ENCODE peak calls at places on chromosomes 3 and 15, in eight cellular contexts. W is AG09309, H is psoas muscle, Q is thyroid gland, C is endothelial cell, B is neural progenitor cell, D is breast epithelium, P is GM13976. U is an unnamed sample.

GRCh38 chr15:34780725-34781124 is 14.6 kb downstream of the ACTC1 start:
- DNase-seq in B (no peak), P (no peak), C (no peak), Q (no peak), W (no peak), D (no peak), H (no peak), U (no peak)

GRCh38 chr3:189049458-189050231 is 122.1 kb upstream of the TPRG1 start:
- DNase-seq in W (no peak), B (no peak), P (no peak), C (no peak), D (no peak), Q (peak), H (no peak), U (no peak)

GRCh38 chr3:40800343-40800742 is 275.6 kb downstream of the ZNF621 start:
- DNase-seq in Q (peak), W (peak), D (no peak), P (no peak), H (peak), B (peak), C (peak), U (no peak)

GRCh38 chr3:147945968-147946519 is 536.9 kb downstream of the ZIC1 start:
- DNase-seq in C (no peak), D (no peak), H (peak), Q (peak), W (peak), B (peak), P (peak), U (no peak)

GRCh38 chr3:13629644-13630043 is 80.7 kb downstream of the FBLN2 start:
- DNase-seq in C (no peak), Q (no peak), D (no peak), B (no peak), W (no peak), H (no peak), P (no peak), U (no peak)

GRCh38 chr3:17433866-17434265 is 308.6 kb downstream of the TBC1D5 start:
- DNase-seq in W (no peak), C (no peak), H (no peak), D (no peak), B (no peak), P (no peak), Q (no peak), U (no peak)

GRCh38 chr3:126023390-126023789 is 54.4 kb downstream of the ROPN1B start:
- DNase-seq in C (no peak), H (no peak), B (peak), W (no peak), Q (no peak), D (no peak), P (no peak), U (no peak)

GRCh38 chr3:59386165-59386564 is 336.3 kb upstream of the CFAP20DC start:
- DNase-seq in B (no peak), H (no peak), W (no peak), Q (no peak), D (no peak), C (no peak), P (peak), U (no peak)

GRCh38 chr3:197030379-197031314 is 1.0 kb upstream of the MELTF start:
- DNase-seq in C (no peak), D (no peak), B (no peak), Q (no peak), P (no peak), H (no peak), W (no peak), U (no peak)

GRCh38 chr15:80934761-80935221 is 54.8 kb downstream of the MESD start:
- DNase-seq in C (peak), H (no peak), W (no peak), D (no peak), Q (peak), P (no peak), B (no peak), U (no peak)

GRCh38 chr3:71101014-71101413 is 482.5 kb downstream of the FOXP1 start:
- DNase-seq in P (no peak), D (no peak), B (no peak), H (no peak), W (no peak), C (no peak), Q (no peak), U (no peak)

GRCh38 chr3:36305929-36306520 is 74.3 kb upstream of the STAC start:
- DNase-seq in Q (no peak), C (no peak), H (no peak), B (no peak), W (no peak), D (no peak), P (no peak), U (no peak)

GRCh38 chr3:115292677-115293076 is 145.6 kb upstream of the ZBTB20 start:
- DNase-seq in P (no peak), Q (no peak), B (no peak), C (no peak), H (no peak), W (no peak), D (no peak), U (no peak)

GRCh38 chr15:98433302-98433701 is 215.0 kb upstream of the IGF1R start:
- DNase-seq in H (no peak), C (no peak), B (no peak), P (no peak), Q (no peak), W (peak), D (no peak), U (no peak)

GRCh38 chr3:39569095-39569494 is 101.6 kb downstream of the MOBP start:
- DNase-seq in B (no peak), D (no peak), P (no peak), Q (no peak), H (no peak), W (no peak), C (no peak), U (no peak)

GRCh38 chr15:36210426-36210825 is 369.0 kb upstream of the CDIN1 start:
- DNase-seq in D (no peak), H (no peak), B (no peak), Q (no peak), W (no peak), P (no peak), C (no peak), U (no peak)

GRCh38 chr3:52277071-52277964 is 1.1 kb downstream of the WDR82 start:
- DNase-seq in C (peak), H (peak), D (peak), P (peak), W (no peak), Q (peak), B (peak), U (peak)

GRCh38 chr15:93028632-93029612 is 60.1 kb downstream of the RGMA start:
- DNase-seq in B (no peak), P (peak), Q (peak), H (peak), W (peak), D (no peak), C (no peak), U (peak)

GRCh38 chr3:168498194-168498593 is 402.5 kb upstream of the GOLIM4 start:
- DNase-seq in B (no peak), C (no peak), D (no peak), P (no peak), Q (no peak), W (no peak), H (no peak), U (no peak)

GRCh38 chr15:85689729-85690128 is 105.0 kb downstream of the KLHL25 start:
- DNase-seq in B (peak), D (no peak), Q (peak), H (no peak), P (peak), C (peak), W (no peak), U (peak)

GRCh38 chr3:169146112-169146665 is 517.3 kb downstream of the MECOM start:
- DNase-seq in P (peak), H (peak), Q (peak), C (peak), W (no peak), D (no peak), B (peak), U (peak)

GRCh38 chr15:37709669-37710068 is 224.8 kb upstream of the TMCO5A start:
- DNase-seq in W (no peak), B (no peak), H (no peak), D (no peak), P (no peak), C (no peak), Q (no peak), U (no peak)

GRCh38 chr3:11637901-11638668 is 5.6 kb downstream of the VGLL4 start:
- DNase-seq in C (no peak), B (no peak), H (no peak), D (no peak), Q (no peak), W (peak), P (no peak), U (no peak)

GRCh38 chr3:9109570-9109914 is 139.9 kb downstream of the SRGAP3 start:
- DNase-seq in C (no peak), H (no peak), P (no peak), D (no peak), W (no peak), Q (no peak), B (no peak), U (no peak)

GRCh38 chr15:41928637-41929620 is 35.1 kb upstream of the SPTBN5 start:
- DNase-seq in H (peak), P (peak), D (no peak), W (no peak), B (peak), Q (peak), C (no peak), U (no peak)

GRCh38 chr15:80856809-80857377 is 77.7 kb downstream of the CEMIP start:
- DNase-seq in D (peak), P (no peak), C (no peak), W (no peak), Q (peak), B (peak), H (peak), U (peak)

GRCh38 chr3:52352566-52352965 is 36.4 kb downstream of the DNAH1 start:
- DNase-seq in D (no peak), H (no peak), Q (no peak), W (no peak), P (no peak), B (no peak), C (no peak), U (no peak)

GRCh38 chr3:158160958-158161357 is 51.1 kb downstream of the RSRC1 start:
- DNase-seq in H (no peak), D (no peak), W (peak), Q (no peak), B (no peak), P (no peak), C (no peak), U (no peak)

GRCh38 chr3:138629526-138629925 is 21.0 kb downstream of the FAIM start:
- DNase-seq in H (no peak), Q (no peak), D (no peak), W (no peak), P (no peak), B (no peak), C (no peak), U (no peak)

GRCh38 chr3:64530434-64531049 is 157.3 kb downstream of the ADAMTS9 start:
- DNase-seq in H (no peak), C (peak), B (peak), W (no peak), D (peak), Q (peak), P (peak), U (peak)

GRCh38 chr3:35733276-35733675 is 94.0 kb downstream of the ARPP21 start:
- DNase-seq in P (no peak), Q (no peak), B (no peak), D (no peak), H (no peak), C (no peak), W (no peak), U (no peak)

GRCh38 chr3:122660575-122660974 is 20.1 kb upstream of the PARP14 start:
- DNase-seq in W (no peak), B (peak), H (no peak), P (no peak), D (no peak), Q (peak), C (peak), U (no peak)
- TF ChIP-seq CTCF in W (no peak), B (peak), H (no peak), P (no peak), D (no peak), Q (no peak), C (no peak), U (no peak)

DNA sequence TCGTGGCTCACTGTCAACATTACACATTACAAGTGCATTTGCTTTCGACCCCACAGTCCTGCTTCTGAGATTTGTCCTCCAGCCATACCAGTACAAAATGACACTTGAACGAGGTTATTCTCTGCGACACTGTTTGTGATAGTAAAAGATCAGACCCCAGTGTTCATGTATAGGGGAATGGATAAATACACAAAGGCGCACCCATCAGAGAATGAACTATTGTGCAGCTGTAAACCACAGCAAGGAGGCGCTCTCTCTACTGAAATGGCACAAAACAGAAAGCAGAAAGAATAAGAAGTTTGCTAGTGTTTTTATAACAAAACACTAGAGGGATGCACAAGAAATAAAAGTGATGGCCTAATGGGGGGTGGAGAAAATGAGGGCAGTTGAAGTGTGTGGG is 4.9 kb upstream of the CHSY1 start:
- DNase-seq in P (no peak), W (no peak), D (no peak), H (no peak), C (no peak), B (no peak), Q (no peak), U (no peak)
- TF ChIP-seq CTCF in P (peak), W (no peak), D (no peak), H (no peak), C (peak), B (peak), Q (no peak), U (no peak)

GRCh38 chr15:60590935-60591490 is 112.1 kb upstream of the ICE2 start:
- DNase-seq in H (peak), C (peak), B (peak), D (peak), P (peak), Q (peak), W (no peak), U (peak)
- TF ChIP-seq CTCF in H (peak), C (no peak), B (no peak), D (no peak), P (no peak), Q (no peak), W (peak), U (peak)

DNA sequence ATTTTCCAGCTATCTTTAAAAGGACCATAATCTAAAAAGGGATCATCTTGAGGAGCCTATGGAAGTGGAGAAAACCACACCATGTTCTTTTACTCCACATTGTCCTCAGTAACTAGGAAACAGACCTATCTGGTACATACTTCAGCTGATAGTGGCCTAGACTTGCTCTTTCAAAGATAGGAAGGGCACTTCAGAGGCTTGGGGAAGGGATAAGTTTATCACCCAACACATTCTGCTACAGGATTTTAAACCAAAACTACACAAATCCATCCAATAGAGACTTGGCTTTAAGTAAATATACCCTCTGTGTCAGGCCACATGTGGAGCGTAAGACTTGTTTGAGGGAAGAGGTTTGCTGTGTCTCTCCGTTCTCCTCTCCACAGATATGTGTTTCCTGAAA is 35.4 kb downstream of the CP start:
- DNase-seq in W (no peak), H (no peak), P (no peak), Q (no peak), B (no peak), D (no peak), C (no peak), U (no peak)
- TF ChIP-seq CTCF in W (no peak), H (no peak), P (no peak), Q (no peak), B (no peak), D (no peak), C (no peak), U (no peak)

GRCh38 chr3:72820405-72820804 is 27.8 kb downstream of the SHQ1 start:
- DNase-seq in W (peak), C (no peak), D (no peak), P (no peak), Q (peak), B (no peak), H (no peak), U (peak)
- TF ChIP-seq CTCF in W (no peak), C (no peak), D (no peak), P (no peak), Q (no peak), B (no peak), H (no peak), U (peak)

GRCh38 chr3:43735618-43736017 is 44.9 kb downstream of the ABHD5 start:
- DNase-seq in H (no peak), W (no peak), B (no peak), Q (no peak), P (no peak), D (no peak), C (no peak), U (no peak)

GRCh38 chr3:43736558-43736995 is 45.8 kb downstream of the ABHD5 start:
- DNase-seq in H (no peak), P (no peak), Q (no peak), W (no peak), D (no peak), B (no peak), C (no peak), U (no peak)

GRCh38 chr3:43732747-43733425 is 42.1 kb downstream of the ABHD5 start:
- DNase-seq in B (no peak), Q (no peak), C (no peak), D (no peak), W (no peak), P (no peak), H (no peak), U (no peak)

GRCh38 chr3:43737001-43737440 is 46.3 kb downstream of the ABHD5 start:
- DNase-seq in D (no peak), H (no peak), P (no peak), W (no peak), Q (no peak), C (no peak), B (peak), U (no peak)

DNA sequence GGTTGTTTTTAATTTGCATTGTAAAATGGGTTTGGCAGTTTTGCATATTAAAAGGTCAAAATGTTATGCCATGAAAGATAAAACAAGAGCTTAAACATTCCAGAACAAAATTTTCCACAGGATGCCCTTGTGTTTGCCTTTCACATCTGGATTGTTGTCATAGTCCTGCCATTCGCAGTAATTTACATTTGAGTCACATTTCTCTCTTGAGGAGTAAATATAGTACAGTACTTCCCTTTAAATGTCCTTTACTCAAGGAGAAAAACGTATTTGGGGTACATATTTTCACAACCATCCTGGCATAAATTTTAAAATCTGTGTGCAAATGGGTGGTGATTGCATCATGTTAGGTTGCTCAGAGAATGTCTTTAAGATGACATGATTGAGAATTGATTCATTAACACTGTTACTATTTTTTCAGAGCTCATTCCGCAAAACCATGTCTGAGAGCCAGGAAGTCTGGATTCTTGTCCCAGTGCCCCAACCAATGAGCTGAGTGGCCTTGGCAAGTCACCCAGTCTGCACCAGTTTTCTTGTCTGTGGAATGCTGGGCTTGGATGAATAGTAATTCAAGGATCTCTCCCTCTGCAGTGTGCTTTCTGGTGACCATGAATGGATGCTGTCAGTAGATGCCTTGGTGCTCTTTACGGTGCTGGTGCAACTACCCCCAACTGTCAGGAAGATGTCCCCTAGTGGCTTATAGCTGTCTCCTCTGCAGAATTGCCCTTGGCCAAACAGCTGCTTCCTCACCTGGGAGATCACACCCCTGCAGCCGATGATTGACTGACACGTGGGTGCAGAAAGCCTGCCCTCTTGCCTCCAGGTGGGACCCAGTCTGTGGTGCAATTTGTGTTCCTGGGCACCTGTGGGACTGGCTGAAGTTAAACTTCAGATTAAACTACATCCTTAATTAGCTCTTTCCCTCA is 43.0 kb downstream of the ABHD5 start:
- DNase-seq in P (no peak), C (no peak), W (no peak), D (no peak), H (peak), Q (peak), B (no peak), U (no peak)
- TF ChIP-seq CTCF in P (no peak), C (no peak), W (no peak), D (no peak), H (no peak), Q (no peak), B (no peak), U (no peak)